ENCODE peak calls at places on chromosomes 2 and 18, in six cellular contexts. D is SK-N-MC; I is fibroblast of mammary gland; G is AG04450; L is Karpas-422; J is naive thymus-derived CD4-positive, alpha-beta T cell. H is an unnamed sample.

GRCh38 chr18:5317186-5317585 is 21.7 kb upstream of the ZBTB14 start:
- DNase-seq in G (no peak), J (no peak), L (no peak), D (no peak), I (peak; percentile 34), H (no peak)

GRCh38 chr18:14944838-14945237 is 196.9 kb downstream of the ANKRD30B start:
- DNase-seq in I (no peak), G (no peak), J (no peak), L (no peak), D (no peak), H (no peak)

GRCh38 chr2:206092297-206092696 is 6.3 kb upstream of the INO80D start:
- DNase-seq in J (no peak), G (no peak), D (no peak), L (no peak), I (no peak), H (peak; percentile 22)

GRCh38 chr2:26035110-26035728 is 1.3 kb downstream of the RAB10 start:
- DNase-seq in G (no peak), J (no peak), I (no peak), L (peak; percentile 58), D (no peak), H (no peak)

GRCh38 chr18:6547476-6547875 is 132.8 kb upstream of the L3MBTL4 start:
- DNase-seq in J (no peak), G (no peak), I (no peak), D (no peak), L (no peak), H (no peak)

GRCh38 chr18:13136056-13136688 is 82.4 kb upstream of the LDLRAD4 start:
- DNase-seq in J (peak; percentile 73), I (no peak), D (no peak), G (no peak), L (peak; percentile 64), H (peak; percentile 19)

GRCh38 chr2:24816884-24817283 is 23.7 kb downstream of the CENPO start:
- DNase-seq in I (peak; percentile 92), D (no peak), L (no peak), G (peak; percentile 56), J (no peak), H (peak; percentile 83)

GRCh38 chr18:26271917-26272549 is 45.8 kb downstream of the TAF4B start:
- DNase-seq in G (no peak), D (no peak), I (no peak), J (no peak), L (no peak), H (no peak)

GRCh38 chr2:104982111-104982510 is 55.8 kb upstream of the MRPS9 start:
- DNase-seq in I (no peak), J (no peak), G (no peak), L (no peak), D (no peak), H (no peak)

GRCh38 chr2:62304429-62305417 is 108.8 kb downstream of the B3GNT2 start:
- DNase-seq in I (peak; percentile 37), J (no peak), D (no peak), G (no peak), L (no peak), H (peak; percentile 94)

GRCh38 chr2:106278477-106278876 is 84.4 kb upstream of the UXS1 start:
- DNase-seq in I (no peak), D (no peak), G (no peak), L (no peak), J (no peak), H (no peak)

GRCh38 chr2:15912203-15912602 is 28.1 kb upstream of the MYCN start:
- DNase-seq in J (no peak), I (peak; percentile 59), L (no peak), D (no peak), G (no peak), H (peak; percentile 61)

GRCh38 chr2:188078544-188078943 is 213.1 kb upstream of the GULP1 start:
- DNase-seq in L (no peak), G (no peak), D (no peak), J (no peak), I (no peak), H (no peak)

GRCh38 chr2:38509322-38509946 is 93.3 kb downstream of the HNRNPLL start:
- DNase-seq in G (no peak), J (no peak), D (no peak), L (no peak), I (peak; percentile 89), H (peak; percentile 83)

GRCh38 chr18:657998-658946 is 819 bp downstream of the TYMS start:
- DNase-seq in L (peak; percentile 88), J (no peak), G (peak; percentile 50), I (peak; percentile 86), D (no peak), H (peak; percentile 89)

GRCh38 chr2:2656046-2656715 is 325.1 kb upstream of the MYT1L start:
- DNase-seq in I (no peak), L (no peak), G (no peak), J (no peak), D (no peak), H (no peak)

GRCh38 chr2:159035790-159036411 is 67.5 kb downstream of the TANC1 start:
- DNase-seq in D (no peak), G (no peak), I (peak; percentile 41), J (peak; percentile 45), L (no peak), H (peak; percentile 68)

GRCh38 chr2:63023444-63023843 is 27.2 kb upstream of the OTX1 start:
- DNase-seq in I (peak; percentile 53), J (no peak), L (peak; percentile 91), G (no peak), D (no peak), H (peak; percentile 39)

GRCh38 chr2:55168221-55169154 is 63.6 kb downstream of the CLHC1 start:
- DNase-seq in J (peak; percentile 46), D (no peak), I (peak; percentile 82), L (peak; percentile 82), G (no peak), H (peak; percentile 86)

GRCh38 chr2:5560981-5561380 is 131.2 kb upstream of the SOX11 start:
- DNase-seq in G (peak; percentile 55), D (no peak), J (no peak), I (peak; percentile 1), L (no peak), H (peak; percentile 93)

GRCh38 chr2:138415891-138416494 is 85.6 kb upstream of the SPOPL start:
- DNase-seq in L (no peak), G (no peak), D (no peak), J (no peak), I (peak; percentile 42), H (peak; percentile 25)

GRCh38 chr2:38708900-38709321 is 42.2 kb downstream of the SRSF7 start:
- DNase-seq in G (no peak), D (no peak), L (no peak), J (no peak), I (no peak), H (no peak)

DNA sequence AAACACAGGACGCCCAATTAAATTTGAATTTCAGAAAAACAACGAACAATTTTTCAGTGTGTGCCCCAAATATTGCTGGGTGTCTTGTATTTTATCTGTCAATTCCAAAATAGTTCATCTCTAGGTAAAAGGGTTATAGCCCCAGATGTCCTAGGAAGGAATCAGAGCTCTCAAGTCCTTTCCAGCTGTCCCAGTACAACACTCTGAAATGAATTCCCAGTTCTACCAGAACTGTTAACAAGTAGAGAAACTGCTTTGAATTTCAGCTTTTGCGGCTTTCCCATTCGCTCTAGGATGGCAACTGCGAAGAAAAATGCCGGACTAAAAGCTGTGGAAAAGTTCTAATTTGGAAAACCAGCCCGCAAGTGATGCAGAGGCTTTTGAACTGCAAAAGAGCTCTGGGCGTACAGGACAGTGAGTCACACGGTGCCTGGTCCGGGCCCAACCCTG is 497 bp upstream of the GIGYF2 start:
- DNase-seq in J (peak; percentile 15), D (no peak), I (no peak), G (no peak), L (no peak), H (no peak)
- H3K4me3 ChIP-seq in J (peak overlapping the region; percentile 94), D (peak overlapping the region; percentile 96), I (peak overlapping the region; percentile 95), G (peak overlapping the region; percentile 58), L (peak overlapping the region; percentile 92), H (peak overlapping the region; percentile 97)

DNA sequence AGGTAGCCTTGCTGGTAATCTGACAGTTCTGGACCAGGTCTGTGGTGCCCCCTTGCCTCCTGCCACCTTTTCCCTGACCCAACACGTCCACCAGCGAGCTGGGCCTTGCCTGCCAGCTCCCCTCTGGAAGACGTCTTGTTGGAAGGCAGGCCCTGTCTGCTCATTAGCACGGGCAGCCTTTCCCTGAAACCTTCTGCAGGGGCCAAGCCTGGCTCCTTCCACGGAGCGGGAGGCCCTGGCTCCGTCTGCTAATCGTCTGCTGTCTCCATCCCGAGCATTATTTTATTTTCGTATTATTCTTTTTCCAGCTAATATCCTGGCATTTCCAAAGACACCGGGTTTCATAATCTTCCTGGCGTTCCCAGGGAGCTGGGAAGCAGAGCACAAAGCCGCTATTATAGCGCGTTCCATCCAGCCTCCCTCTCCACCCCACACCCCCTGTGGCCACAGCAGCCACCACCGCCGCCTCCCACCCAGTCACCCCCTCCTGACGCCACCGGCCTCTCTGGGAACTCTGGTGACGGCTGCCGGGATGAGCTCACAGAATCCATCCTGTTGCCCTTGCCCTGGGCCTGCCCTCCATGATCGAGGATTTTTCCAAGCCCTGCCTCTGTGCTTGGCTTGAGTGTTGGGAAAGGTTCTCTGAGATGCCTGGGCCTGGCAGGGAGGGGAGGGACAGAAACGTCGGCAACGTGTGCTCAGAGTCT is 125.5 kb downstream of the DYSF start:
- DNase-seq in D (no peak), G (no peak), J (no peak), I (peak; percentile 40), L (no peak), H (no peak)
- H3K4me3 ChIP-seq in D (no peak overlapping the region), G (no peak overlapping the region), J (no peak overlapping the region), I (no peak overlapping the region), L (no peak overlapping the region), H (no peak overlapping the region)

DNA sequence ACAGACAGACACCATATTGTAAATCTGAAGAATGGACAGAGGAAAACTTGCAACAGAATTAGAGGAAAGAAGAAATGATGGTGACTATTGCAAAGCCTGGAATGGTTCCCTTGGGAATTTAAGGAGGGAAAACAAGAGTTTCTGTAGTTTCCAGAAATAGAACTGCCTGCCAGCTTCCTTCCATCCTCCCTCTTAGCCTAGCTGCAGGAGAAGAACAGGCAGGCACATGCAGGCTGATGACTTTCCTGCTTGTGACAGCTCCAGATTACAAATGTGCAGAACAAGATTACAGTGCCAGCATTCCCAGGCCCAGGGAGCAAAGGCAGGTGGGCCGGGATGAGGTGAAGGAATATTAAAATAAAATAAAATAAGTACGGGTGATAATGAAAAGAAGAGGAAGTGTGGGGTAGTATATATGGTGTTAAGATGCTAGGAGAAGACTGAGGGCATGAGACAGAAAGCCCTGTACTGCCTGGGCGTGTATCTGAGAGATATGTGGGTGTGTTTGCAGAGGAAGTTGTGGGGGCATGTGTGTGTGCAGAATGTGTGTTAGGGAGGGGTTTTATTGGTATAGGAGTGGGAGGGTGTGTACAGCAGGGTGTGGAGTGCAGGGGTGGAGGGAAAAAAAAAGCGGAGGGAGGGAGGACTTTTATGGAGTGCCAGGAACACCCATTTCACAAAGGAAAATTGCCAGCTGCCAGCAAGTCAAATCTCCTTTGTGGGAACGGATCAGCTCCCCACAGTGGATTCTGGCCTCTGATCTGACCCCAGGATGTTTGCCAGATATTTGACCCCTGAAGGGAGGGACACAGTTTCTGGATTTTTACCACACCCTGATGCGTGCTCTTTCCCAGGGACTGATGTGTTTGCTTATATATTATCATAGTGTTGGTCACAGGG is 43.9 kb upstream of the NEMP2 start:
- DNase-seq in L (peak; percentile 44), D (no peak), I (peak; percentile 37), J (peak; percentile 18), G (no peak), H (no peak)
- H3K4me3 ChIP-seq in L (no peak overlapping the region), D (no peak overlapping the region), I (no peak overlapping the region), J (no peak overlapping the region), G (no peak overlapping the region), H (no peak overlapping the region)

GRCh38 chr2:20670315-20671035 is 3.5 kb downstream of the GDF7 start:
- DNase-seq in D (no peak), I (no peak), L (no peak), J (no peak), G (no peak), H (no peak)
- H3K4me3 ChIP-seq in D (no peak overlapping the region), I (no peak overlapping the region), L (no peak overlapping the region), J (no peak overlapping the region), G (no peak overlapping the region), H (no peak overlapping the region)

H was measured in astrocyte of the spinal cord.